ENCODE peak calls at places on chromosomes 6 and 20, in four cellular contexts. One of them, this sample, is unnamed.

GRCh38 chr6:35415065-35415880 is 36.9 kb upstream of the FANCE start:
- DNase-seq in activated gamma-delta T cell treated with Interleukin-2 at 50 U/mL for 16 hours: no peak
- DNase-seq in T follicular helper cell: no peak
- DNase-seq in stimulated activated CD4-positive, alpha-beta T cell treated with anti-CD3 and anti-CD28 coated beads, Interleukin-1b, Interleukin-23, amount 100 ng/mL, for 1 hour: no peak
- DNase-seq in this sample: peak; percentile 69

GRCh38 chr20:50467618-50468373 is 42.4 kb upstream of the PTPN1 start:
- DNase-seq in activated gamma-delta T cell treated with Interleukin-2 at 50 U/mL for 16 hours: no peak
- DNase-seq in T follicular helper cell: no peak
- DNase-seq in stimulated activated CD4-positive, alpha-beta T cell treated with anti-CD3 and anti-CD28 coated beads, Interleukin-1b, Interleukin-23, amount 100 ng/mL, for 1 hour: no peak
- DNase-seq in this sample: no peak

GRCh38 chr20:52049001-52049731 is 142.4 kb downstream of the ZFP64 start:
- DNase-seq in activated gamma-delta T cell treated with Interleukin-2 at 50 U/mL for 16 hours: no peak
- DNase-seq in T follicular helper cell: no peak
- DNase-seq in stimulated activated CD4-positive, alpha-beta T cell treated with anti-CD3 and anti-CD28 coated beads, Interleukin-1b, Interleukin-23, amount 100 ng/mL, for 1 hour: no peak
- DNase-seq in this sample: no peak

GRCh38 chr6:43125555-43125954 is 45.5 kb upstream of the SRF start:
- DNase-seq in activated gamma-delta T cell treated with Interleukin-2 at 50 U/mL for 16 hours: no peak
- DNase-seq in T follicular helper cell: no peak
- DNase-seq in stimulated activated CD4-positive, alpha-beta T cell treated with anti-CD3 and anti-CD28 coated beads, Interleukin-1b, Interleukin-23, amount 100 ng/mL, for 1 hour: no peak
- DNase-seq in this sample: no peak

GRCh38 chr6:14925627-14926026 is 320.2 kb upstream of the JARID2 start:
- DNase-seq in activated gamma-delta T cell treated with Interleukin-2 at 50 U/mL for 16 hours: no peak
- DNase-seq in T follicular helper cell: no peak
- DNase-seq in stimulated activated CD4-positive, alpha-beta T cell treated with anti-CD3 and anti-CD28 coated beads, Interleukin-1b, Interleukin-23, amount 100 ng/mL, for 1 hour: no peak
- DNase-seq in this sample: no peak

GRCh38 chr20:32970973-32971300 is 33.3 kb downstream of the SUN5 start:
- DNase-seq in activated gamma-delta T cell treated with Interleukin-2 at 50 U/mL for 16 hours: no peak
- DNase-seq in T follicular helper cell: no peak
- DNase-seq in stimulated activated CD4-positive, alpha-beta T cell treated with anti-CD3 and anti-CD28 coated beads, Interleukin-1b, Interleukin-23, amount 100 ng/mL, for 1 hour: no peak
- DNase-seq in this sample: peak; percentile 11

GRCh38 chr20:44642203-44643153 is 9.0 kb downstream of the ADA start:
- DNase-seq in activated gamma-delta T cell treated with Interleukin-2 at 50 U/mL for 16 hours: peak; percentile 32
- DNase-seq in T follicular helper cell: no peak
- DNase-seq in stimulated activated CD4-positive, alpha-beta T cell treated with anti-CD3 and anti-CD28 coated beads, Interleukin-1b, Interleukin-23, amount 100 ng/mL, for 1 hour: no peak
- DNase-seq in this sample: peak; percentile 43

GRCh38 chr6:163867518-163868292 is 453.2 kb downstream of the QKI start:
- DNase-seq in activated gamma-delta T cell treated with Interleukin-2 at 50 U/mL for 16 hours: no peak
- DNase-seq in T follicular helper cell: no peak
- DNase-seq in stimulated activated CD4-positive, alpha-beta T cell treated with anti-CD3 and anti-CD28 coated beads, Interleukin-1b, Interleukin-23, amount 100 ng/mL, for 1 hour: no peak
- DNase-seq in this sample: no peak

GRCh38 chr20:57292611-57293010 is 26.2 kb upstream of the BMP7 start:
- DNase-seq in activated gamma-delta T cell treated with Interleukin-2 at 50 U/mL for 16 hours: no peak
- DNase-seq in T follicular helper cell: no peak
- DNase-seq in stimulated activated CD4-positive, alpha-beta T cell treated with anti-CD3 and anti-CD28 coated beads, Interleukin-1b, Interleukin-23, amount 100 ng/mL, for 1 hour: no peak
- DNase-seq in this sample: no peak

GRCh38 chr6:33273924-33274902 is 2.3 kb downstream of the RPS18 start:
- DNase-seq in activated gamma-delta T cell treated with Interleukin-2 at 50 U/mL for 16 hours: no peak
- DNase-seq in T follicular helper cell: no peak
- DNase-seq in stimulated activated CD4-positive, alpha-beta T cell treated with anti-CD3 and anti-CD28 coated beads, Interleukin-1b, Interleukin-23, amount 100 ng/mL, for 1 hour: no peak
- DNase-seq in this sample: no peak

GRCh38 chr20:61569836-61570235 is 317.8 kb downstream of the CDH4 start:
- DNase-seq in activated gamma-delta T cell treated with Interleukin-2 at 50 U/mL for 16 hours: no peak
- DNase-seq in T follicular helper cell: no peak
- DNase-seq in stimulated activated CD4-positive, alpha-beta T cell treated with anti-CD3 and anti-CD28 coated beads, Interleukin-1b, Interleukin-23, amount 100 ng/mL, for 1 hour: no peak
- DNase-seq in this sample: no peak

GRCh38 chr6:71621918-71622519 is 264.3 kb upstream of the RIMS1 start:
- DNase-seq in activated gamma-delta T cell treated with Interleukin-2 at 50 U/mL for 16 hours: no peak
- DNase-seq in T follicular helper cell: no peak
- DNase-seq in stimulated activated CD4-positive, alpha-beta T cell treated with anti-CD3 and anti-CD28 coated beads, Interleukin-1b, Interleukin-23, amount 100 ng/mL, for 1 hour: no peak
- DNase-seq in this sample: no peak

GRCh38 chr20:58992911-58993310 is 11.9 kb downstream of the NELFCD start:
- DNase-seq in activated gamma-delta T cell treated with Interleukin-2 at 50 U/mL for 16 hours: no peak
- DNase-seq in T follicular helper cell: no peak
- DNase-seq in stimulated activated CD4-positive, alpha-beta T cell treated with anti-CD3 and anti-CD28 coated beads, Interleukin-1b, Interleukin-23, amount 100 ng/mL, for 1 hour: no peak
- DNase-seq in this sample: no peak

GRCh38 chr6:128508588-128509296 is 11.7 kb downstream of the PTPRK start:
- DNase-seq in activated gamma-delta T cell treated with Interleukin-2 at 50 U/mL for 16 hours: no peak
- DNase-seq in T follicular helper cell: no peak
- DNase-seq in stimulated activated CD4-positive, alpha-beta T cell treated with anti-CD3 and anti-CD28 coated beads, Interleukin-1b, Interleukin-23, amount 100 ng/mL, for 1 hour: no peak
- DNase-seq in this sample: no peak

GRCh38 chr20:48736636-48737035 is 91.2 kb downstream of the PREX1 start:
- DNase-seq in activated gamma-delta T cell treated with Interleukin-2 at 50 U/mL for 16 hours: no peak
- DNase-seq in T follicular helper cell: no peak
- DNase-seq in stimulated activated CD4-positive, alpha-beta T cell treated with anti-CD3 and anti-CD28 coated beads, Interleukin-1b, Interleukin-23, amount 100 ng/mL, for 1 hour: no peak
- DNase-seq in this sample: no peak

GRCh38 chr6:79466222-79466834 is 70.9 kb downstream of the LCA5 start:
- DNase-seq in activated gamma-delta T cell treated with Interleukin-2 at 50 U/mL for 16 hours: no peak
- DNase-seq in T follicular helper cell: no peak
- DNase-seq in stimulated activated CD4-positive, alpha-beta T cell treated with anti-CD3 and anti-CD28 coated beads, Interleukin-1b, Interleukin-23, amount 100 ng/mL, for 1 hour: no peak
- DNase-seq in this sample: no peak

GRCh38 chr20:45515147-45515913 is at the start of gene SPINT3:
- DNase-seq in activated gamma-delta T cell treated with Interleukin-2 at 50 U/mL for 16 hours: no peak
- DNase-seq in T follicular helper cell: no peak
- DNase-seq in stimulated activated CD4-positive, alpha-beta T cell treated with anti-CD3 and anti-CD28 coated beads, Interleukin-1b, Interleukin-23, amount 100 ng/mL, for 1 hour: no peak
- DNase-seq in this sample: no peak

GRCh38 chr6:11672261-11672660 is 106.3 kb downstream of the ADTRP start:
- DNase-seq in activated gamma-delta T cell treated with Interleukin-2 at 50 U/mL for 16 hours: no peak
- DNase-seq in T follicular helper cell: no peak
- DNase-seq in stimulated activated CD4-positive, alpha-beta T cell treated with anti-CD3 and anti-CD28 coated beads, Interleukin-1b, Interleukin-23, amount 100 ng/mL, for 1 hour: no peak
- DNase-seq in this sample: no peak

GRCh38 chr6:140636698-140637402 is 1262.4 kb upstream of the CITED2 start:
- DNase-seq in activated gamma-delta T cell treated with Interleukin-2 at 50 U/mL for 16 hours: no peak
- DNase-seq in T follicular helper cell: no peak
- DNase-seq in stimulated activated CD4-positive, alpha-beta T cell treated with anti-CD3 and anti-CD28 coated beads, Interleukin-1b, Interleukin-23, amount 100 ng/mL, for 1 hour: no peak
- DNase-seq in this sample: no peak

GRCh38 chr6:79694623-79695311 is 63.6 kb downstream of the SH3BGRL2 start:
- DNase-seq in activated gamma-delta T cell treated with Interleukin-2 at 50 U/mL for 16 hours: no peak
- DNase-seq in T follicular helper cell: no peak
- DNase-seq in stimulated activated CD4-positive, alpha-beta T cell treated with anti-CD3 and anti-CD28 coated beads, Interleukin-1b, Interleukin-23, amount 100 ng/mL, for 1 hour: no peak
- DNase-seq in this sample: no peak

GRCh38 chr20:20364016-20364746 is 3.7 kb upstream of the INSM1 start:
- DNase-seq in activated gamma-delta T cell treated with Interleukin-2 at 50 U/mL for 16 hours: no peak
- DNase-seq in T follicular helper cell: no peak
- DNase-seq in stimulated activated CD4-positive, alpha-beta T cell treated with anti-CD3 and anti-CD28 coated beads, Interleukin-1b, Interleukin-23, amount 100 ng/mL, for 1 hour: no peak
- DNase-seq in this sample: no peak

GRCh38 chr6:126112171-126112632 is 125.9 kb downstream of the TRMT11 start:
- DNase-seq in activated gamma-delta T cell treated with Interleukin-2 at 50 U/mL for 16 hours: no peak
- DNase-seq in T follicular helper cell: no peak
- DNase-seq in stimulated activated CD4-positive, alpha-beta T cell treated with anti-CD3 and anti-CD28 coated beads, Interleukin-1b, Interleukin-23, amount 100 ng/mL, for 1 hour: no peak
- DNase-seq in this sample: no peak

GRCh38 chr6:112357801-112358200 is 10.7 kb downstream of the RFPL4B start:
- DNase-seq in activated gamma-delta T cell treated with Interleukin-2 at 50 U/mL for 16 hours: no peak
- DNase-seq in T follicular helper cell: no peak
- DNase-seq in stimulated activated CD4-positive, alpha-beta T cell treated with anti-CD3 and anti-CD28 coated beads, Interleukin-1b, Interleukin-23, amount 100 ng/mL, for 1 hour: no peak
- DNase-seq in this sample: no peak

GRCh38 chr6:83812595-83812994 is 40.6 kb upstream of the RIPPLY2 start:
- DNase-seq in activated gamma-delta T cell treated with Interleukin-2 at 50 U/mL for 16 hours: no peak
- DNase-seq in T follicular helper cell: no peak
- DNase-seq in stimulated activated CD4-positive, alpha-beta T cell treated with anti-CD3 and anti-CD28 coated beads, Interleukin-1b, Interleukin-23, amount 100 ng/mL, for 1 hour: no peak
- DNase-seq in this sample: no peak

GRCh38 chr6:82980086-82980485 is 85.6 kb downstream of the UBE3D start:
- DNase-seq in activated gamma-delta T cell treated with Interleukin-2 at 50 U/mL for 16 hours: no peak
- DNase-seq in T follicular helper cell: no peak
- DNase-seq in stimulated activated CD4-positive, alpha-beta T cell treated with anti-CD3 and anti-CD28 coated beads, Interleukin-1b, Interleukin-23, amount 100 ng/mL, for 1 hour: no peak
- DNase-seq in this sample: no peak

GRCh38 chr6:63685453-63686379 is 50.1 kb downstream of the PHF3 start:
- DNase-seq in activated gamma-delta T cell treated with Interleukin-2 at 50 U/mL for 16 hours: no peak
- DNase-seq in T follicular helper cell: no peak
- DNase-seq in stimulated activated CD4-positive, alpha-beta T cell treated with anti-CD3 and anti-CD28 coated beads, Interleukin-1b, Interleukin-23, amount 100 ng/mL, for 1 hour: no peak
- DNase-seq in this sample: no peak

GRCh38 chr6:170099387-170099786 is 191.5 kb downstream of the DLL1 start:
- DNase-seq in activated gamma-delta T cell treated with Interleukin-2 at 50 U/mL for 16 hours: no peak
- DNase-seq in T follicular helper cell: no peak
- DNase-seq in stimulated activated CD4-positive, alpha-beta T cell treated with anti-CD3 and anti-CD28 coated beads, Interleukin-1b, Interleukin-23, amount 100 ng/mL, for 1 hour: no peak
- DNase-seq in this sample: no peak

This sample was measured in breast epithelium.